ENCODE peak calls at places on chromosomes 16 and 17, in nine cellular contexts. J is AG04450, K is cardiac muscle cell, I is sigmoid colon, Y is OCI-LY7, D is BE2C, C is fibroblast of pulmonary artery, H is lung, W is fibroblast of lung. R is an unnamed sample.

GRCh38 chr17:6254036-6254435 is 180.9 kb downstream of the AIPL1 start:
- DNase-seq in W (no peak), D (no peak), I (no peak), Y (no peak), K (no peak), H (no peak), C (no peak), J (no peak), R (no peak)

GRCh38 chr17:2996208-2996855 is 67.1 kb downstream of the OR1D5 start:
- DNase-seq in H (no peak), D (no peak), K (no peak), J (no peak), Y (no peak), W (peak), C (peak), I (peak), R (no peak)

GRCh38 chr16:73405851-73406250 is 357.9 kb upstream of the ZFHX3 start:
- DNase-seq in W (peak), J (no peak), I (no peak), D (no peak), H (no peak), K (no peak), Y (no peak), C (no peak), R (no peak)

GRCh38 chr17:69503711-69504110 is 89.2 kb downstream of the MAP2K6 start:
- DNase-seq in K (no peak), Y (peak), I (no peak), C (no peak), H (no peak), W (no peak), D (no peak), J (no peak), R (peak)

GRCh38 chr16:69373019-69373418 is 12.8 kb downstream of the TERF2 start:
- DNase-seq in W (no peak), H (no peak), J (no peak), K (no peak), C (no peak), D (no peak), Y (no peak), I (no peak), R (no peak)

GRCh38 chr17:76691379-76692191 is 19.2 kb downstream of the MXRA7 start:
- DNase-seq in C (no peak), W (no peak), D (no peak), J (no peak), Y (no peak), I (no peak), H (no peak), K (no peak), R (no peak)

GRCh38 chr16:56414366-56414765 is 11.0 kb downstream of the AMFR start:
- DNase-seq in D (no peak), K (no peak), Y (no peak), H (no peak), C (no peak), I (no peak), W (no peak), J (no peak), R (no peak)

GRCh38 chr17:77958716-77959215 is 263 bp downstream of the TNRC6C start:
- DNase-seq in K (no peak), H (no peak), W (no peak), I (no peak), Y (peak), J (no peak), C (no peak), D (no peak), R (no peak)

GRCh38 chr17:41417576-41418015 is 6.8 kb downstream of the KRT37 start:
- DNase-seq in Y (peak), K (peak), W (no peak), D (no peak), J (no peak), C (no peak), H (no peak), I (no peak), R (peak)

GRCh38 chr17:32795339-32795979 is 81.5 kb downstream of the MYO1D start:
- DNase-seq in W (no peak), C (no peak), D (no peak), J (no peak), H (no peak), I (no peak), K (no peak), Y (no peak), R (no peak)

GRCh38 chr16:2163211-2163881 is 7.8 kb downstream of the TRAF7 start:
- DNase-seq in K (no peak), D (no peak), C (no peak), J (no peak), H (no peak), Y (no peak), I (no peak), W (no peak), R (no peak)

GRCh38 chr16:57566436-57566835 is 24.0 kb downstream of the ADGRG5 start:
- DNase-seq in W (no peak), D (no peak), Y (no peak), K (no peak), J (no peak), C (no peak), H (no peak), I (no peak), R (no peak)

GRCh38 chr17:77317091-77317519 is 176.3 kb downstream of the SEC14L1 start:
- DNase-seq in H (no peak), C (no peak), W (no peak), D (no peak), J (no peak), Y (no peak), K (no peak), I (peak), R (no peak)

GRCh38 chr17:10304758-10305300 is 68.0 kb downstream of the MYH13 start:
- DNase-seq in K (no peak), I (no peak), D (no peak), Y (no peak), H (no peak), C (no peak), J (no peak), W (no peak), R (no peak)

GRCh38 chr17:64635647-64636305 is 26.3 kb downstream of the SMURF2 start:
- DNase-seq in I (no peak), K (no peak), Y (no peak), C (peak), D (no peak), J (peak), W (peak), H (no peak), R (peak)

GRCh38 chr17:42843358-42843934 is 934 bp upstream of the AOC2 start:
- DNase-seq in J (peak), W (peak), C (peak), H (no peak), K (peak), I (no peak), D (peak), Y (peak), R (peak)

GRCh38 chr17:43211480-43212402 is at the start of gene TMEM106A:
- DNase-seq in W (peak), C (peak), J (peak), I (peak), D (peak), Y (peak), H (peak), K (peak), R (peak)

GRCh38 chr16:55842369-55843104 is 9.6 kb upstream of the CES1 start:
- DNase-seq in D (peak), K (peak), C (peak), W (peak), J (peak), I (no peak), H (no peak), Y (peak), R (peak)

GRCh38 chr17:40953876-40954275 is 12.9 kb downstream of the KRT39 start:
- DNase-seq in K (no peak), W (peak), I (no peak), Y (no peak), C (peak), H (no peak), D (no peak), J (peak), R (no peak)

GRCh38 chr16:86026916-86027315 is 128.0 kb downstream of the IRF8 start:
- DNase-seq in H (no peak), W (no peak), I (peak), Y (no peak), D (no peak), K (no peak), J (no peak), C (no peak), R (no peak)

GRCh38 chr17:32124985-32125847 is 17.1 kb upstream of the RHOT1 start:
- DNase-seq in J (no peak), W (no peak), C (no peak), K (no peak), H (no peak), I (no peak), D (no peak), Y (no peak), R (no peak)

GRCh38 chr17:28293994-28294393 is 25.0 kb upstream of the TMEM97 start:
- DNase-seq in K (no peak), H (no peak), J (no peak), Y (no peak), C (no peak), I (no peak), W (no peak), D (no peak), R (no peak)

GRCh38 chr16:81096715-81097208 is 567 bp upstream of the GCSH start:
- DNase-seq in C (no peak), I (no peak), K (no peak), D (no peak), Y (no peak), J (no peak), H (no peak), W (no peak), R (no peak)

GRCh38 chr17:29046440-29046839 is 3.5 kb downstream of the PIPOX start:
- DNase-seq in K (no peak), W (no peak), J (no peak), C (no peak), D (no peak), Y (no peak), I (no peak), H (no peak), R (no peak)

GRCh38 chr16:50245417-50246298 is 20.7 kb upstream of the ADCY7 start:
- DNase-seq in K (peak), Y (peak), D (peak), I (no peak), H (peak), W (peak), J (no peak), C (peak), R (peak)

GRCh38 chr16:68227183-68227793 is 8.6 kb downstream of the ESRP2 start:
- DNase-seq in H (no peak), Y (peak), K (no peak), J (no peak), D (no peak), I (peak), C (no peak), W (no peak), R (peak)

GRCh38 chr16:85561248-85562101 is 51.6 kb upstream of the GSE1 start:
- DNase-seq in I (no peak), C (no peak), K (peak), J (no peak), H (no peak), D (no peak), Y (no peak), W (no peak), R (no peak)

GRCh38 chr16:57299719-57300386 is 15.4 kb upstream of the PLLP start:
- DNase-seq in K (peak), J (peak), W (peak), H (peak), C (peak), I (peak), Y (peak), D (peak), R (peak)

GRCh38 chr17:7927596-7927995 is 2.1 kb downstream of the KCNAB3 start:
- DNase-seq in I (no peak), K (no peak), W (no peak), J (no peak), C (no peak), H (no peak), Y (no peak), D (no peak), R (no peak)

GRCh38 chr17:7922499-7923289 is 6.6 kb upstream of the RNF227 start:
- DNase-seq in C (peak), J (peak), D (peak), Y (no peak), I (peak), H (peak), W (peak), K (peak), R (peak)

DNA sequence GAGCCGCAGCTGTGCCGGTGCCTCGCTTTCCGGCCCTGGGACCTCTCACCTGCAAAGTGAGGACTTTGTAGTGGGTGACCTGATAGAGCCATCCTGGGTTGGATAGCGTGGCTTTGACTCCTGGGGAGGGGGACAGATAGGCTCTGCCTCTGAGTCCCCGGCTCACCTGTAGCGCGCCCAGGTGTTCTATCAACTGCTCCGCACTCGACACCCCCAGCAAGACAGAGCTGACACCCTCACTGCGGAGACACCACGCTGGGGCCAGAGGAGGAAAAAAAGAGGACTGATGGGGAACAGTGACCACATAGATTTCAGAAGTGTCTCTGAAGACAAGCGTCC is 6.4 kb downstream of the KCNAB3 start:
- DNase-seq in D (no peak), K (no peak), Y (no peak), J (no peak), C (no peak), W (no peak), H (no peak), I (no peak), R (no peak)
- H3K4me3 ChIP-seq in D (peak), K (peak), Y (no peak), J (peak), C (peak), W (peak), H (no peak), I (peak), R (peak)

GRCh38 chr17:55825213-55825612 is 74.4 kb downstream of the PCTP start:
- DNase-seq in I (no peak), W (no peak), H (no peak), J (no peak), D (no peak), K (no peak), C (no peak), Y (peak), R (peak)
- TF ChIP-seq CTCF in I (no peak), W (no peak), H (no peak), J (no peak), D (peak), K (no peak), C (peak), Y (peak), R (peak)

GRCh38 chr17:79779661-79780365 is 1.9 kb downstream of the CBX2 start:
- DNase-seq in Y (no peak), H (no peak), K (no peak), D (no peak), I (no peak), C (no peak), J (no peak), W (no peak), R (no peak)
- H3K4me3 ChIP-seq in Y (peak), H (no peak), K (no peak), D (peak), I (no peak), C (no peak), J (no peak), W (no peak), R (no peak)

GRCh38 chr17:35541434-35541833 is 4.0 kb upstream of the SLFN12L start:
- DNase-seq in J (no peak), I (no peak), K (no peak), Y (no peak), H (no peak), D (no peak), C (no peak), W (no peak), R (no peak)

GRCh38 chr17:35540589-35541404 is 3.3 kb upstream of the SLFN12L start:
- DNase-seq in K (no peak), Y (peak), I (peak), D (no peak), J (no peak), H (peak), W (peak), C (peak), R (peak)

GRCh38 chr17:35537569-35538209 is at the start of gene SLFN12L:
- DNase-seq in D (no peak), W (no peak), Y (no peak), K (no peak), C (no peak), J (no peak), I (no peak), H (no peak), R (peak)

GRCh38 chr17:35536664-35537160 is 766 bp downstream of the SLFN12L start:
- DNase-seq in Y (no peak), H (no peak), I (no peak), J (no peak), W (no peak), C (no peak), K (no peak), D (no peak), R (peak)

GRCh38 chr17:35539659-35540026 is 2.2 kb upstream of the SLFN12L start:
- DNase-seq in I (no peak), W (no peak), K (no peak), J (no peak), D (no peak), C (no peak), H (no peak), Y (no peak), R (no peak)
- TF ChIP-seq CTCF in I (no peak), W (no peak), K (no peak), J (no peak), D (no peak), C (no peak), H (no peak), Y (no peak), R (no peak)

GRCh38 chr16:8956265-8957060 is 7.2 kb downstream of the USP7 start:
- DNase-seq in D (no peak), Y (no peak), W (no peak), H (no peak), I (peak), J (no peak), C (no peak), K (no peak), R (no peak)

GRCh38 chr16:8957509-8958157 is 6.1 kb downstream of the USP7 start:
- DNase-seq in Y (no peak), W (no peak), I (peak), H (no peak), J (no peak), K (no peak), C (no peak), D (no peak), R (no peak)

GRCh38 chr16:8958344-8958808 is 5.3 kb downstream of the USP7 start:
- DNase-seq in J (no peak), K (no peak), H (no peak), I (peak), D (peak), C (peak), W (peak), Y (peak), R (peak)

GRCh38 chr16:8955828-8956227 is 7.9 kb downstream of the USP7 start:
- DNase-seq in I (no peak), W (no peak), K (no peak), J (no peak), D (peak), H (no peak), C (peak), Y (no peak), R (no peak)

DNA sequence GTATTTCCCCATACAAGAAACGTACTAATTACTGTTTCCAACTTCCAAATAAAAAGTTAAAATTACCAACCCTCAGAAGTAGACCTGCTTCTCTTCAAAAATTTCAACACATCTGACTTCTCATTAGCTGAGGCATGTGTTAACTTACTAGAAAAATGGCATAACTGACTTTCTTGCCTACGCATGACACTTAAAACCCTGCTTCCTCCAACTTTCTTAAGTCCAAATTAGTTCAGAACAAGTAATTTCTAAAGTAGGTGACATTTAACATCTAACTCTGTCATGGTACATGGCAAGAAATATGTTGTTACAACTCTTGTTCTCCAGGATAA is 6.7 kb downstream of the USP7 start:
- DNase-seq in D (no peak), Y (no peak), C (no peak), W (no peak), J (no peak), H (no peak), K (no peak), I (no peak), R (no peak)
- H3K4me3 ChIP-seq in D (no peak), Y (no peak), C (no peak), W (no peak), J (no peak), H (no peak), K (no peak), I (no peak), R (no peak)

DNA sequence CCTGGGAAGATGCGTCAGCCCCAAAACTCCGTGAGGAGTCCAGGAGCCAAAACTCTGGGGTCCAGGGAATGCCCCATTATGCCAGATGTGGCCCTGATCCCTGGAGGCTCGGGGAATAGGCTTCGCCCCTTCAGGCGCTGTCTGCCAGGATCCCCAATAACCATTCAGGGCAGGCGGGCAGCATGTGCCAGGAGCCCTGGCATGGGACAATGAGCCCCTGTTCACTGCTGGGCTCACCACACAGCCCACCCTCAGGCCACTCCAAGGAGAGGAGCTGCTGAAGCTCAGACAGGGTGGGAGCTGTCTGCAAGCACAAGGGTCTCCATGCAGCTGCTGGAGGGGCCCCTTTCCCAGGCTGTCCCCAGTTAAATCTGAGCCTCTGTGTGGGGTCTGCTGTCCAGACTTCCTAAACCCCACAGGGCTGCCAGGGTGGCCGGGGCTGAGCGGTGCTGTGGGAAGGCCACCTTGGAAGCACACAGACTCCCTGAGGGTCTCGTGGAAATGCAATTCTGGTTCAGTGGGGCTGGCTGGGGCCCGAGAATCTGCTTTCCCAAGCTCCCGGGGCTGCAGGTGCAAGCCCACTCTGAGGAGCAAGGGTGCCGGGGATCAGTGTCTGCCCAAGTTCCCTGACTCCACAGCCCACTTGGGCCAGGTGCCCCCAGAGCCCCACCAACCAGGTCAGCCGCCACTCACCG is 17.6 kb upstream of the C16orf95 start:
- DNase-seq in I (no peak), H (no peak), J (no peak), C (no peak), D (no peak), W (no peak), Y (no peak), K (no peak), R (no peak)
- TF ChIP-seq CTCF in I (no peak), H (no peak), J (no peak), C (no peak), D (no peak), W (no peak), Y (no peak), K (no peak), R (no peak)

GRCh38 chr16:21199607-21200218 is 11.7 kb downstream of the ZP2 start:
- DNase-seq in W (no peak), K (no peak), H (no peak), Y (no peak), C (no peak), D (no peak), J (no peak), I (no peak), R (no peak)

GRCh38 chr16:21194771-21195301 is 16.5 kb downstream of the ZP2 start:
- DNase-seq in J (no peak), I (no peak), D (no peak), W (no peak), K (no peak), H (no peak), C (peak), Y (no peak), R (peak)

GRCh38 chr16:21197621-21198020 is 13.8 kb downstream of the ZP2 start:
- DNase-seq in D (no peak), C (no peak), J (no peak), K (no peak), I (no peak), H (no peak), W (no peak), Y (no peak), R (no peak)

GRCh38 chr16:21197115-21197514 is 14.3 kb downstream of the ZP2 start:
- DNase-seq in I (no peak), Y (no peak), H (no peak), W (no peak), K (no peak), D (no peak), C (no peak), J (no peak), R (no peak)
- H3K4me3 ChIP-seq in I (no peak), Y (no peak), H (no peak), W (no peak), K (no peak), D (no peak), C (no peak), J (no peak), R (no peak)

DNA sequence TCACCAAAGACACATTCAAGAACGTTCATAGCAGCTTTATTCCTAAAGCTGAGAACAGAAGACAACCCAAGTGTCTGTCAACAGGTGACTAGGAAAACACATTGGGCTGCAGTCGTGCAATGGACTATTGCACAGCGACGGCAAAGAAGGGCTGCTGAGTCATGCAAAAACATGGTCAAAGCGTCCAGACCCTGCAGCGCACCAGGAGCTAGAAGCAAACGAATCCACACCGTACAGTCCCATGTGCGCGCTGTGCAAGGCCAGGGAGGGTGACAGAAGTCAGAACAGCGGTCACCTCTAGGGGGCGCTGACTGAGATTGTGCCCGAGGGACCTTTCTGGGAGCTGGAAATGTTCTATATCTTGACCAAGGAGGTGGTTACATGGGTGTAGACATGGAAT is 266.4 kb downstream of the MAF start:
- DNase-seq in J (no peak), K (peak), H (no peak), Y (peak), W (no peak), C (no peak), D (no peak), I (no peak), R (no peak)
- TF ChIP-seq CTCF in J (no peak), K (no peak), H (no peak), Y (peak), W (no peak), C (no peak), D (no peak), I (no peak), R (peak)

R was measured in GM12865.